ENCODE peak calls at places on chromosome 18, in four cellular contexts. D is fibroblast of pulmonary artery, Y is fibroblast of mammary gland, S is K562. M is an unnamed sample.

GRCh38 chr18:79548621-79548985 is 131.0 kb upstream of the CTDP1 start:
- DNase-seq in D (no peak), Y (no peak), S (no peak), M (no peak)

GRCh38 chr18:44715841-44716240 is 35.2 kb downstream of the SETBP1 start:
- DNase-seq in D (no peak), Y (no peak), S (no peak), M (no peak)

GRCh38 chr18:40935423-40935822 is 1019.6 kb upstream of the PIK3C3 start:
- DNase-seq in D (peak; percentile 52), Y (peak; percentile 46), S (peak; percentile 7), M (peak; percentile 15)

GRCh38 chr18:55402731-55403405 is 185.1 kb downstream of the TCF4 start:
- DNase-seq in D (peak; percentile 62), Y (no peak), S (no peak), M (peak; percentile 48)

GRCh38 chr18:72820571-72820970 is 47.2 kb downstream of the NETO1 start:
- DNase-seq in D (no peak), Y (no peak), S (no peak), M (no peak)

GRCh38 chr18:27803957-27804356 is 373.0 kb downstream of the CDH2 start:
- DNase-seq in D (no peak), Y (no peak), S (no peak), M (peak; percentile 5)

GRCh38 chr18:13175754-13176210 is 42.8 kb upstream of the LDLRAD4 start:
- DNase-seq in D (no peak), Y (peak; percentile 2), S (no peak), M (no peak)

GRCh38 chr18:10660485-10660884 is 134.7 kb downstream of the NAPG start:
- DNase-seq in D (peak; percentile 61), Y (peak; percentile 83), S (no peak), M (peak; percentile 12)

GRCh38 chr18:23688528-23688927 is 725 bp upstream of the LAMA3 start:
- DNase-seq in D (no peak), Y (no peak), S (no peak), M (no peak)

GRCh38 chr18:33440011-33440383 is 524 bp downstream of the CCDC178 start:
- DNase-seq in D (peak; percentile 70), Y (peak; percentile 67), S (peak; percentile 33), M (peak; percentile 42)

DNA sequence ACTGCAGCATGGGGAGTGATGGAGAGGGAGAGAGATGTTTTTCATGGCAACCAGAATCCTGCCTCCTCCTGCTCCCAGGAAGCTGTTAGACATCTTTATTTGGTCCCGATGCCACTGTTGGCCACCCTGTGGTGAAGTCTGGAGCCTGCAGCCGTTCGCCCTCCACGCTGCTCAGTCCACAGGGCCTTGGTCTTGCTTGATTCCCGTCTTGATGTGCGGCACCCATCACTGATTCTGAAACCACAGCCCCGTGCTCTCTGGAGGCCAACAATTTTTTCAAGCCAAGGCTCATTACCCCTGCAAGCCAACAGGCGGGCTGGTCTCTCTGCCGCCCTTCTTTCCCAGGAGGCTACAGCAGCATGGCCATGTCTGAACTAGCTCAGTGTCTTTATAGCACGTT is 24.5 kb downstream of the SIGLEC15 start:
- DNase-seq in D (peak; percentile 19), Y (peak; percentile 19), S (no peak), M (no peak)
- H3K4me3 ChIP-seq in D (no peak overlapping the region), Y (no peak overlapping the region), S (no peak overlapping the region), M (no peak overlapping the region)

GRCh38 chr18:21972281-21972680 is 197.1 kb upstream of the GATA6 start:
- DNase-seq in D (no peak), Y (no peak), S (no peak), M (no peak)
- H3K4me3 ChIP-seq in D (no peak overlapping the region), Y (no peak overlapping the region), S (no peak overlapping the region), M (no peak overlapping the region)

GRCh38 chr18:60383865-60384264 is 11.3 kb upstream of the MC4R start:
- DNase-seq in D (no peak), Y (no peak), S (no peak), M (no peak)
- H3K4me3 ChIP-seq in D (no peak overlapping the region), Y (no peak overlapping the region), S (no peak overlapping the region), M (no peak overlapping the region)

GRCh38 chr18:77208969-77209368 is 40.7 kb upstream of the GALR1 start:
- DNase-seq in D (peak; percentile 74), Y (peak; percentile 84), S (no peak), M (peak; percentile 79)
- H3K4me3 ChIP-seq in D (peak overlapping the region; percentile 13), Y (no peak overlapping the region), S (no peak overlapping the region), M (peak overlapping the region; percentile 26)

M was measured in fibroblast of villous mesenchyme.